ENCODE peak calls at places on chromosomes 3 and 15, in seven cellular contexts. K is stimulated activated CD8-positive, alpha-beta memory T cell treated with anti-CD3 and anti-CD28 coated beads, Interleukin-15, amount 100 ng/mL, for 4 hours; F is cardiac fibroblast; O is central memory CD4-positive, alpha-beta T cell; M is GM04503; A is non-pigmented ciliary epithelial cell; R is LoVo. X is an unnamed sample.

GRCh38 chr3:150022406-150023238 is 51.9 kb upstream of the PFN2 start:
- DNase-seq in K (no peak), F (peak), O (no peak), M (no peak), A (no peak), R (peak), X (no peak)

GRCh38 chr15:38496151-38496550 is 42.2 kb downstream of the FAM98B start:
- DNase-seq in K (no peak), F (no peak), O (no peak), M (no peak), A (no peak), R (no peak), X (no peak)

GRCh38 chr3:176479291-176479690 is 718.0 kb downstream of the TBL1XR1 start:
- DNase-seq in K (no peak), F (no peak), O (no peak), M (no peak), A (no peak), R (no peak), X (no peak)

GRCh38 chr15:24956131-24956838 is 1.5 kb downstream of the SNRPN start:
- DNase-seq in K (peak), F (peak), O (peak), M (peak), A (no peak), R (no peak), X (no peak)

GRCh38 chr3:195085356-195086130 is 185.4 kb downstream of the XXYLT1 start:
- DNase-seq in K (no peak), F (no peak), O (no peak), M (no peak), A (no peak), R (no peak), X (no peak)

GRCh38 chr3:13600950-13601691 is 52.2 kb downstream of the FBLN2 start:
- DNase-seq in K (no peak), F (peak), O (no peak), M (no peak), A (peak), R (peak), X (peak)

GRCh38 chr3:86109434-86109833 is 881.5 kb downstream of the VGLL3 start:
- DNase-seq in K (no peak), F (no peak), O (no peak), M (no peak), A (no peak), R (no peak), X (no peak)

GRCh38 chr3:81302045-81302444 is 459.4 kb downstream of the GBE1 start:
- DNase-seq in K (no peak), F (peak), O (no peak), M (no peak), A (no peak), R (peak), X (peak)

GRCh38 chr3:106249159-106249558 is 380.3 kb upstream of the CBLB start:
- DNase-seq in K (no peak), F (peak), O (no peak), M (no peak), A (peak), R (no peak), X (no peak)

GRCh38 chr15:83287541-83288027 is 3.1 kb upstream of the BNC1 start:
- DNase-seq in K (no peak), F (peak), O (no peak), M (peak), A (peak), R (peak), X (no peak)

GRCh38 chr3:48560648-48561018 is 2.9 kb downstream of the UCN2 start:
- DNase-seq in K (no peak), F (no peak), O (no peak), M (no peak), A (no peak), R (no peak), X (no peak)

GRCh38 chr15:91499774-91500383 is 353.6 kb upstream of the SLCO3A1 start:
- DNase-seq in K (no peak), F (no peak), O (no peak), M (no peak), A (no peak), R (no peak), X (no peak)